ENCODE peak calls at places on chromosome 7, in nine cellular contexts. One of them, this sample, is unnamed.

GRCh38 chr7:18890885-18891621 is 226.4 kb downstream of the TWIST1 start:
- DNase-seq in CD4-positive, alpha-beta T cell: no peak
- DNase-seq in uterus: no peak
- DNase-seq in heart right ventricle: no peak
- DNase-seq in cardiac muscle cell: peak; percentile 44
- DNase-seq in bronchial epithelial cell: no peak
- DNase-seq in endothelial cell: no peak
- DNase-seq in mammary epithelial cell: no peak
- DNase-seq in thoracic aorta: no peak
- DNase-seq in this sample: no peak

GRCh38 chr7:50803359-50804337 is 21.0 kb upstream of the GRB10 start:
- DNase-seq in CD4-positive, alpha-beta T cell: no peak
- DNase-seq in uterus: no peak
- DNase-seq in heart right ventricle: no peak
- DNase-seq in cardiac muscle cell: no peak
- DNase-seq in bronchial epithelial cell: peak; percentile 86
- DNase-seq in endothelial cell: no peak
- DNase-seq in mammary epithelial cell: peak; percentile 70
- DNase-seq in thoracic aorta: no peak
- DNase-seq in this sample: no peak

GRCh38 chr7:139811106-139811505 is 18.0 kb upstream of the TBXAS1 start:
- DNase-seq in CD4-positive, alpha-beta T cell: no peak
- DNase-seq in uterus: no peak
- DNase-seq in heart right ventricle: no peak
- DNase-seq in cardiac muscle cell: no peak
- DNase-seq in bronchial epithelial cell: no peak
- DNase-seq in endothelial cell: no peak
- DNase-seq in mammary epithelial cell: no peak
- DNase-seq in thoracic aorta: no peak
- DNase-seq in this sample: no peak

GRCh38 chr7:50068026-50068425 is 25.0 kb downstream of the ZPBP start:
- DNase-seq in CD4-positive, alpha-beta T cell: no peak
- DNase-seq in uterus: no peak
- DNase-seq in heart right ventricle: no peak
- DNase-seq in cardiac muscle cell: peak; percentile 11
- DNase-seq in bronchial epithelial cell: peak; percentile 39
- DNase-seq in endothelial cell: no peak
- DNase-seq in mammary epithelial cell: peak; percentile 47
- DNase-seq in thoracic aorta: no peak
- DNase-seq in this sample: no peak

GRCh38 chr7:119377-120163 is 72.8 kb upstream of the FAM20C start:
- DNase-seq in CD4-positive, alpha-beta T cell: no peak
- DNase-seq in uterus: no peak
- DNase-seq in heart right ventricle: peak; percentile 62
- DNase-seq in cardiac muscle cell: no peak
- DNase-seq in bronchial epithelial cell: no peak
- DNase-seq in endothelial cell: no peak
- DNase-seq in mammary epithelial cell: no peak
- DNase-seq in thoracic aorta: no peak
- DNase-seq in this sample: peak; percentile 56

GRCh38 chr7:121480566-121481335 is 84.6 kb upstream of the FAM3C start:
- DNase-seq in CD4-positive, alpha-beta T cell: no peak
- DNase-seq in uterus: no peak
- DNase-seq in heart right ventricle: no peak
- DNase-seq in cardiac muscle cell: peak; percentile 36
- DNase-seq in bronchial epithelial cell: no peak
- DNase-seq in endothelial cell: peak; percentile 7
- DNase-seq in mammary epithelial cell: no peak
- DNase-seq in thoracic aorta: no peak
- DNase-seq in this sample: no peak

GRCh38 chr7:12207046-12207445 is 4.0 kb upstream of the TMEM106B start:
- DNase-seq in CD4-positive, alpha-beta T cell: no peak
- DNase-seq in uterus: no peak
- DNase-seq in heart right ventricle: no peak
- DNase-seq in cardiac muscle cell: no peak
- DNase-seq in bronchial epithelial cell: no peak
- DNase-seq in endothelial cell: no peak
- DNase-seq in mammary epithelial cell: no peak
- DNase-seq in thoracic aorta: no peak
- DNase-seq in this sample: peak; percentile 77

GRCh38 chr7:131302876-131303707 is 24.6 kb upstream of the MKLN1 start:
- DNase-seq in CD4-positive, alpha-beta T cell: peak; percentile 24
- DNase-seq in uterus: no peak
- DNase-seq in heart right ventricle: peak; percentile 23
- DNase-seq in cardiac muscle cell: peak; percentile 29
- DNase-seq in bronchial epithelial cell: peak; percentile 55
- DNase-seq in endothelial cell: peak; percentile 11
- DNase-seq in mammary epithelial cell: peak; percentile 38
- DNase-seq in thoracic aorta: no peak
- DNase-seq in this sample: no peak

GRCh38 chr7:105567024-105567423 is 14.3 kb downstream of the EFCAB10 start:
- DNase-seq in CD4-positive, alpha-beta T cell: no peak
- DNase-seq in uterus: no peak
- DNase-seq in heart right ventricle: no peak
- DNase-seq in cardiac muscle cell: no peak
- DNase-seq in bronchial epithelial cell: no peak
- DNase-seq in endothelial cell: no peak
- DNase-seq in mammary epithelial cell: no peak
- DNase-seq in thoracic aorta: no peak
- DNase-seq in this sample: no peak

GRCh38 chr7:22137026-22137425 is 191.3 kb upstream of the CDCA7L start:
- DNase-seq in CD4-positive, alpha-beta T cell: no peak
- DNase-seq in uterus: no peak
- DNase-seq in heart right ventricle: no peak
- DNase-seq in cardiac muscle cell: no peak
- DNase-seq in bronchial epithelial cell: no peak
- DNase-seq in endothelial cell: no peak
- DNase-seq in mammary epithelial cell: no peak
- DNase-seq in thoracic aorta: no peak
- DNase-seq in this sample: no peak

GRCh38 chr7:55964261-55964801 is at the start of gene NIPSNAP2:
- DNase-seq in CD4-positive, alpha-beta T cell: peak; percentile 47
- DNase-seq in uterus: peak; percentile 63
- DNase-seq in heart right ventricle: no peak
- DNase-seq in cardiac muscle cell: peak; percentile 74
- DNase-seq in bronchial epithelial cell: no peak
- DNase-seq in endothelial cell: peak; percentile 84
- DNase-seq in mammary epithelial cell: peak; percentile 30
- DNase-seq in thoracic aorta: no peak
- DNase-seq in this sample: peak; percentile 67

GRCh38 chr7:7421850-7422249 is 113.8 kb downstream of the COL28A1 start:
- DNase-seq in CD4-positive, alpha-beta T cell: no peak
- DNase-seq in uterus: no peak
- DNase-seq in heart right ventricle: no peak
- DNase-seq in cardiac muscle cell: no peak
- DNase-seq in bronchial epithelial cell: no peak
- DNase-seq in endothelial cell: no peak
- DNase-seq in mammary epithelial cell: no peak
- DNase-seq in thoracic aorta: no peak
- DNase-seq in this sample: no peak
- TF ChIP-seq CTCF in CD4-positive, alpha-beta T cell: no peak
- TF ChIP-seq CTCF in uterus: no peak
- TF ChIP-seq CTCF in heart right ventricle: no peak
- TF ChIP-seq CTCF in cardiac muscle cell: no peak
- TF ChIP-seq CTCF in bronchial epithelial cell: no peak
- TF ChIP-seq CTCF in endothelial cell: no peak
- TF ChIP-seq CTCF in mammary epithelial cell: no peak
- TF ChIP-seq CTCF in thoracic aorta: no peak
- TF ChIP-seq CTCF in this sample: no peak

GRCh38 chr7:149205690-149206381 is 10.5 kb downstream of the ZNF282 start:
- DNase-seq in CD4-positive, alpha-beta T cell: no peak
- DNase-seq in uterus: no peak
- DNase-seq in heart right ventricle: no peak
- DNase-seq in cardiac muscle cell: no peak
- DNase-seq in bronchial epithelial cell: no peak
- DNase-seq in endothelial cell: no peak
- DNase-seq in mammary epithelial cell: no peak
- DNase-seq in thoracic aorta: no peak
- DNase-seq in this sample: no peak

GRCh38 chr7:149214020-149214720 is 18.8 kb downstream of the ZNF282 start:
- DNase-seq in CD4-positive, alpha-beta T cell: no peak
- DNase-seq in uterus: no peak
- DNase-seq in heart right ventricle: no peak
- DNase-seq in cardiac muscle cell: no peak
- DNase-seq in bronchial epithelial cell: no peak
- DNase-seq in endothelial cell: no peak
- DNase-seq in mammary epithelial cell: no peak
- DNase-seq in thoracic aorta: no peak
- DNase-seq in this sample: no peak

GRCh38 chr7:149207324-149208035 is 12.1 kb downstream of the ZNF282 start:
- DNase-seq in CD4-positive, alpha-beta T cell: no peak
- DNase-seq in uterus: no peak
- DNase-seq in heart right ventricle: no peak
- DNase-seq in cardiac muscle cell: no peak
- DNase-seq in bronchial epithelial cell: no peak
- DNase-seq in endothelial cell: no peak
- DNase-seq in mammary epithelial cell: no peak
- DNase-seq in thoracic aorta: no peak
- DNase-seq in this sample: no peak

GRCh38 chr7:149210551-149210950 is 15.2 kb downstream of the ZNF282 start:
- DNase-seq in CD4-positive, alpha-beta T cell: no peak
- DNase-seq in uterus: no peak
- DNase-seq in heart right ventricle: no peak
- DNase-seq in cardiac muscle cell: no peak
- DNase-seq in bronchial epithelial cell: no peak
- DNase-seq in endothelial cell: no peak
- DNase-seq in mammary epithelial cell: no peak
- DNase-seq in thoracic aorta: no peak
- DNase-seq in this sample: no peak

GRCh38 chr7:149209518-149210269 is 14.3 kb downstream of the ZNF282 start:
- DNase-seq in CD4-positive, alpha-beta T cell: peak; percentile 66
- DNase-seq in uterus: no peak
- DNase-seq in heart right ventricle: no peak
- DNase-seq in cardiac muscle cell: peak; percentile 80
- DNase-seq in bronchial epithelial cell: peak; percentile 68
- DNase-seq in endothelial cell: peak; percentile 80
- DNase-seq in mammary epithelial cell: peak; percentile 62
- DNase-seq in thoracic aorta: no peak
- DNase-seq in this sample: peak; percentile 77
- TF ChIP-seq CTCF in CD4-positive, alpha-beta T cell: peak; percentile 51
- TF ChIP-seq CTCF in uterus: no peak
- TF ChIP-seq CTCF in heart right ventricle: peak; percentile 49
- TF ChIP-seq CTCF in cardiac muscle cell: peak; percentile 89
- TF ChIP-seq CTCF in bronchial epithelial cell: peak; percentile 73
- TF ChIP-seq CTCF in endothelial cell: peak; percentile 71
- TF ChIP-seq CTCF in mammary epithelial cell: peak; percentile 84
- TF ChIP-seq CTCF in thoracic aorta: no peak
- TF ChIP-seq CTCF in this sample: peak; percentile 30

GRCh38 chr7:128035712-128036111 is 4.5 kb upstream of the LRRC4 start:
- DNase-seq in CD4-positive, alpha-beta T cell: no peak
- DNase-seq in uterus: no peak
- DNase-seq in heart right ventricle: no peak
- DNase-seq in cardiac muscle cell: peak; percentile 32
- DNase-seq in bronchial epithelial cell: no peak
- DNase-seq in endothelial cell: no peak
- DNase-seq in mammary epithelial cell: no peak
- DNase-seq in thoracic aorta: no peak
- DNase-seq in this sample: no peak
- TF ChIP-seq CTCF in CD4-positive, alpha-beta T cell: no peak
- TF ChIP-seq CTCF in uterus: no peak
- TF ChIP-seq CTCF in heart right ventricle: peak; percentile 48
- TF ChIP-seq CTCF in cardiac muscle cell: peak; percentile 46
- TF ChIP-seq CTCF in bronchial epithelial cell: peak; percentile 31
- TF ChIP-seq CTCF in endothelial cell: no peak
- TF ChIP-seq CTCF in mammary epithelial cell: peak; percentile 30
- TF ChIP-seq CTCF in thoracic aorta: no peak
- TF ChIP-seq CTCF in this sample: peak; percentile 33

GRCh38 chr7:27656724-27657123 is 6.0 kb downstream of the HIBADH start:
- DNase-seq in CD4-positive, alpha-beta T cell: no peak
- DNase-seq in uterus: no peak
- DNase-seq in heart right ventricle: no peak
- DNase-seq in cardiac muscle cell: no peak
- DNase-seq in bronchial epithelial cell: no peak
- DNase-seq in endothelial cell: no peak
- DNase-seq in mammary epithelial cell: no peak
- DNase-seq in thoracic aorta: no peak
- DNase-seq in this sample: no peak

GRCh38 chr7:27663989-27664331 is 1.3 kb upstream of the HIBADH start:
- DNase-seq in CD4-positive, alpha-beta T cell: no peak
- DNase-seq in uterus: no peak
- DNase-seq in heart right ventricle: no peak
- DNase-seq in cardiac muscle cell: no peak
- DNase-seq in bronchial epithelial cell: no peak
- DNase-seq in endothelial cell: no peak
- DNase-seq in mammary epithelial cell: no peak
- DNase-seq in thoracic aorta: no peak
- DNase-seq in this sample: no peak

GRCh38 chr7:27661776-27662489 is 750 bp downstream of the HIBADH start:
- DNase-seq in CD4-positive, alpha-beta T cell: peak; percentile 8
- DNase-seq in uterus: peak; percentile 35
- DNase-seq in heart right ventricle: no peak
- DNase-seq in cardiac muscle cell: peak; percentile 21
- DNase-seq in bronchial epithelial cell: no peak
- DNase-seq in endothelial cell: no peak
- DNase-seq in mammary epithelial cell: peak; percentile 45
- DNase-seq in thoracic aorta: no peak
- DNase-seq in this sample: peak; percentile 31

DNA sequence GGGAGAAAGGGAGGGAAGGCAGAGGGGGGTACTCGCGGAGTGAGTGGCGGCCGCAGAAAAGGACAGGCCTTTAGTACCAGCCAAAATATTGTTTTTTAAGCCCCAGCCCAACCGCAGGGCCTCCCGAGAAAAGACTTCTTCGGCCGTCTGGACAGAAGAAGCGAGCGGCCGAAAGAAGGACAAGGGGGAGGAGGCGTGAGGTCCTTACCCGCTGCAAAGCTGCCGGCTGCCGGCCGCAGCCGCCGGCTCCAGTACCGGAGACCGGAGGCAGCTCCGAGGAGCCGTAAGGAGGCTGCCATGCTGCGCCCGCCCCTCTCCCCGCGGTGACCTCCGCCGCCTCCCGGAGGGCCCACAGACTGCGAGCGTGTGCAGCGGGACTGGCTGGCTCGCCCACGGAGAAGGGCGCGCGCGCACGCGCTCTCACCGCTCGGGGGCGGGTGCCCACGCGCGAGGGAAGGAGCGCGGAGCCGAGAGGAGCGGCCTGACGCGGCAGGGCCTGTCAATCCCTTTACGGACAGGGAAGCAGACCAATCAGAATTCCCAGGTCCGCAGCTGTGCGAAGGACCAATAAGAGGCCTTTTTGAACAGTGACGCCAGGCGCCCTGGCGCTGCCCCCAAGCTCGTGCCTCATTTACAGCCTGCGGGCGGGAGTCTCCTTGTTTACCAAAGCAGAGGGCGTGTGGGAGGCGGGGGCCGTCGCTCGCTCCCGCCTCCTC is at the start of gene HIBADH:
- DNase-seq in CD4-positive, alpha-beta T cell: peak; percentile 93
- DNase-seq in uterus: peak; percentile 99
- DNase-seq in heart right ventricle: peak; percentile 99
- DNase-seq in cardiac muscle cell: peak; percentile 100
- DNase-seq in bronchial epithelial cell: peak; percentile 94
- DNase-seq in endothelial cell: peak; percentile 89
- DNase-seq in mammary epithelial cell: peak; percentile 99
- DNase-seq in thoracic aorta: peak; percentile 96
- DNase-seq in this sample: peak; percentile 99
- TF ChIP-seq CTCF in CD4-positive, alpha-beta T cell: peak; percentile 19
- TF ChIP-seq CTCF in uterus: peak; percentile 38
- TF ChIP-seq CTCF in heart right ventricle: peak; percentile 41
- TF ChIP-seq CTCF in cardiac muscle cell: peak; percentile 2
- TF ChIP-seq CTCF in bronchial epithelial cell: peak; percentile 21
- TF ChIP-seq CTCF in endothelial cell: no peak
- TF ChIP-seq CTCF in mammary epithelial cell: no peak
- TF ChIP-seq CTCF in thoracic aorta: no peak
- TF ChIP-seq CTCF in this sample: no peak

This sample was measured in adrenal gland.